ENCODE peak calls at places on chromosome 3, in nine cellular contexts. C is foreskin fibroblast, P is suprapubic skin, S is lower leg skin, O is ovary, U is fibroblast of mammary gland, G is HCT116, M is fibroblast of lung, B is BJ. E is an unnamed sample.
A peak's percentile ranks its signal among the peaks of the same experiment; 100 is the strongest.

GRCh38 chr3:10810376-10810775 is 5.7 kb upstream of the SLC6A11 start:
- DNase-seq in M (no peak), P (no peak), U (no peak), G (no peak), B (no peak), S (no peak), C (no peak), O (no peak), E (no peak)

GRCh38 chr3:193884011-193884410 is 251.9 kb upstream of the HES1 start:
- DNase-seq in B (no peak), O (no peak), P (no peak), G (no peak), S (no peak), C (no peak), M (no peak), U (no peak), E (peak; percentile 44)

GRCh38 chr3:20974389-20974788 is 776.6 kb downstream of the ZNF385D start:
- DNase-seq in P (no peak), C (peak; percentile 9), B (no peak), U (no peak), M (no peak), G (no peak), S (no peak), O (no peak), E (no peak)

GRCh38 chr3:23331141-23331935 is 128.2 kb downstream of the UBE2E2 start:
- DNase-seq in S (no peak), C (no peak), G (no peak), O (no peak), B (no peak), U (peak; percentile 34), M (no peak), P (no peak), E (no peak)

GRCh38 chr3:160546727-160547126 is 18.6 kb downstream of the KPNA4 start:
- DNase-seq in S (no peak), G (no peak), M (no peak), B (no peak), U (no peak), O (no peak), P (no peak), C (no peak), E (no peak)

GRCh38 chr3:33722626-33723370 is 4.7 kb upstream of the CLASP2 start:
- DNase-seq in G (no peak), O (no peak), P (no peak), U (peak; percentile 21), S (no peak), B (no peak), C (peak; percentile 50), M (peak; percentile 42), E (peak; percentile 33)

GRCh38 chr3:30658328-30659052 is 52.1 kb downstream of the TGFBR2 start:
- DNase-seq in C (peak; percentile 87), M (peak; percentile 68), S (no peak), P (no peak), B (peak; percentile 44), U (peak; percentile 85), O (no peak), G (peak; percentile 13), E (peak; percentile 89)

GRCh38 chr3:195004512-195005250 is 266.3 kb downstream of the XXYLT1 start:
- DNase-seq in P (peak; percentile 68), M (no peak), B (no peak), O (no peak), C (no peak), U (no peak), S (peak; percentile 70), G (no peak), E (no peak)

GRCh38 chr3:36679384-36680200 is 84.8 kb downstream of the DCLK3 start:
- DNase-seq in C (peak; percentile 83), O (no peak), S (no peak), P (no peak), B (peak; percentile 72), U (peak; percentile 91), M (peak; percentile 93), G (peak; percentile 34), E (peak; percentile 87)

GRCh38 chr3:169453256-169454059 is 210.1 kb downstream of the MECOM start:
- DNase-seq in G (no peak), B (no peak), S (no peak), C (no peak), M (no peak), P (no peak), U (no peak), O (no peak), E (no peak)

GRCh38 chr3:194772241-194773000 is 86.7 kb downstream of the FAM43A start:
- DNase-seq in G (no peak), C (no peak), P (no peak), B (no peak), M (no peak), S (peak; percentile 81), O (no peak), U (no peak), E (no peak)

GRCh38 chr3:187522293-187522692 is 147.9 kb downstream of the SST start:
- DNase-seq in G (no peak), B (no peak), P (no peak), U (no peak), M (no peak), S (no peak), O (no peak), C (no peak), E (no peak)

GRCh38 chr3:126549861-126550487 is 8.8 kb downstream of the C3orf22 start:
- DNase-seq in B (no peak), O (peak; percentile 10), G (no peak), C (no peak), S (peak; percentile 74), M (no peak), U (no peak), P (peak; percentile 58), E (no peak)

GRCh38 chr3:12828751-12829150 is 12.6 kb downstream of the RPL32 start:
- DNase-seq in B (no peak), G (no peak), O (no peak), P (no peak), M (no peak), C (no peak), S (no peak), U (no peak), E (no peak)

GRCh38 chr3:59759298-59760169 is 709.7 kb upstream of the CFAP20DC start:
- DNase-seq in O (no peak), P (no peak), M (no peak), C (peak; percentile 28), B (no peak), U (peak; percentile 18), G (no peak), S (no peak), E (no peak)

DNA sequence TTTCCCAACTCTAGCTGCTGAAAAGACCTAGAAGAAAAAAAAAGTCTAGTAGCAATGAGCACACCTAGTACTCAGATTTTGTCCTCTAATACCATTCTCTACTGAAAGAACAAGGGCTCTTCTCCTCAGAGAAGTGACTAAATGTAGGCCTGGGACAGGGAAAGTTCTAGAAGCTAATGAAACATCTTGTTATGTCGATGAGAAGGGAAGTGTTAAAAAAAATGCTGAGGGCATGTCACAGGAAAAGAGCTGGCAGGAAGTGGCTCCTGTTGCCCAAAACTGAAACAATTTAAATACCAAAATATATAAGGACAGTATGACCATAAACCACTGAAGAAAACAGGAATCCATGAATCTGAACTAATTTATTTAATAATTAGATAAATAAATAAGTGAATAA is 581.4 kb upstream of the TBL1XR1 start:
- DNase-seq in S (no peak), U (no peak), P (no peak), M (no peak), B (no peak), O (no peak), G (no peak), C (no peak), E (no peak)
- TF ChIP-seq CTCF in S (no peak), U (no peak), P (no peak), M (no peak), B (no peak), O (no peak), G (no peak), C (no peak), E (no peak)

GRCh38 chr3:185089751-185090150 is 63.1 kb downstream of the C3orf70 start:
- DNase-seq in U (no peak), O (no peak), S (no peak), B (no peak), C (no peak), M (no peak), G (no peak), P (no peak), E (no peak)
- H3K4me3 ChIP-seq in U (no peak overlapping the region), O (no peak overlapping the region), S (no peak overlapping the region), B (no peak overlapping the region), C (no peak overlapping the region), M (no peak overlapping the region), G (no peak overlapping the region), P (no peak overlapping the region), E (no peak overlapping the region)

GRCh38 chr3:88677311-88677710 is 430.1 kb upstream of the EPHA3 start:
- DNase-seq in P (no peak), G (no peak), S (no peak), C (no peak), U (no peak), B (no peak), O (no peak), M (no peak), E (no peak)

GRCh38 chr3:88678747-88679146 is 428.7 kb upstream of the EPHA3 start:
- DNase-seq in S (no peak), P (peak; percentile 53), G (no peak), B (no peak), C (no peak), M (no peak), U (no peak), O (no peak), E (no peak)
- TF ChIP-seq CTCF in S (no peak), P (no peak), G (no peak), B (no peak), C (no peak), M (no peak), U (no peak), O (no peak), E (no peak)

GRCh38 chr3:14884665-14885064 is 62.7 kb upstream of the NR2C2 start:
- DNase-seq in G (no peak), C (no peak), U (no peak), O (no peak), M (no peak), S (no peak), B (no peak), P (no peak), E (no peak)
- H3K4me3 ChIP-seq in G (no peak overlapping the region), C (no peak overlapping the region), U (no peak overlapping the region), O (no peak overlapping the region), M (no peak overlapping the region), S (no peak overlapping the region), B (no peak overlapping the region), P (no peak overlapping the region), E (no peak overlapping the region)